ENCODE peak calls at places on chromosomes 2 and 18, in four cellular contexts. L is H1, R is HepG2, M is GM12878. S is an unnamed sample.
A peak's percentile ranks its signal among the peaks of the same experiment; 100 is the strongest.

GRCh38 chr18:48356909-48357631 is 52.1 kb downstream of the ZBTB7C start:
- DNase-seq in L (no peak), R (no peak), M (no peak), S (no peak)

GRCh38 chr2:20183373-20183772 is 41.6 kb downstream of the SDC1 start:
- DNase-seq in R (no peak), L (no peak), M (no peak), S (no peak)

GRCh38 chr18:11309172-11309571 is 159.8 kb upstream of the PIEZO2 start:
- DNase-seq in L (no peak), R (peak; percentile 38), M (no peak), S (no peak)

GRCh38 chr2:50491541-50492114 is 540.3 kb downstream of the NRXN1 start:
- DNase-seq in R (peak; percentile 16), M (no peak), L (no peak), S (peak; percentile 2)

GRCh38 chr18:26621161-26622026 is 73.0 kb upstream of the KCTD1 start:
- DNase-seq in M (no peak), R (peak; percentile 21), L (peak; percentile 84), S (no peak)

GRCh38 chr2:219661955-219662395 is 34.5 kb downstream of the SLC4A3 start:
- DNase-seq in M (no peak), R (no peak), L (no peak), S (no peak)

GRCh38 chr2:191857406-191857805 is 10.5 kb upstream of the CAVIN2 start:
- DNase-seq in M (no peak), R (no peak), L (no peak), S (no peak)

GRCh38 chr2:42769583-42770287 is 5.8 kb upstream of the OXER1 start:
- DNase-seq in R (no peak), M (no peak), L (peak; percentile 43), S (no peak)

GRCh38 chr2:28408764-28409599 is 16.3 kb downstream of the FOSL2 start:
- DNase-seq in R (no peak), L (no peak), M (no peak), S (no peak)

GRCh38 chr2:223944166-223944703 is 900 bp downstream of the WDFY1 start:
- DNase-seq in R (peak; percentile 51), L (peak; percentile 82), M (no peak), S (peak; percentile 32)

GRCh38 chr2:239607795-239608171 is 207.0 kb upstream of the HDAC4 start:
- DNase-seq in R (no peak), M (no peak), L (no peak), S (no peak)

GRCh38 chr2:234686088-234686890 is 189.4 kb upstream of the ARL4C start:
- DNase-seq in R (peak; percentile 50), L (peak; percentile 58), M (no peak), S (peak; percentile 91)

GRCh38 chr2:15865923-15866322 is 74.4 kb upstream of the MYCN start:
- DNase-seq in R (no peak), L (no peak), M (no peak), S (no peak)

GRCh38 chr2:117982376-117983033 is 31.4 kb downstream of the CCDC93 start:
- DNase-seq in M (no peak), L (peak; percentile 48), R (peak; percentile 15), S (no peak)

GRCh38 chr2:124973396-124973795 is 948.3 kb downstream of the CNTNAP5 start:
- DNase-seq in L (no peak), M (no peak), R (no peak), S (no peak)

GRCh38 chr2:10544252-10544651 is 96.1 kb upstream of the ODC1 start:
- DNase-seq in M (no peak), R (no peak), L (no peak), S (no peak)

GRCh38 chr2:98012561-98012979 is 16.8 kb upstream of the TMEM131 start:
- DNase-seq in L (no peak), M (peak; percentile 88), R (no peak), S (no peak)

GRCh38 chr2:98014379-98014778 is 18.6 kb upstream of the TMEM131 start:
- DNase-seq in R (no peak), L (no peak), M (no peak), S (no peak)

GRCh38 chr2:98009887-98010760 is 14.4 kb upstream of the TMEM131 start:
- DNase-seq in R (no peak), L (no peak), M (no peak), S (no peak)

GRCh38 chr2:98015681-98016080 is 19.9 kb upstream of the TMEM131 start:
- DNase-seq in L (no peak), R (no peak), M (no peak), S (no peak)

GRCh38 chr2:98013407-98014042 is 17.8 kb upstream of the TMEM131 start:
- DNase-seq in L (no peak), R (peak; percentile 71), M (no peak), S (no peak)
- TF ChIP-seq SUZ12 in L (no peak), R (no peak), M (no peak), S (no peak)

GRCh38 chr2:232976666-232977437 is 36.2 kb downstream of the NGEF start:
- DNase-seq in L (no peak), M (no peak), R (no peak), S (no peak)
- H3K4me1 ChIP-seq in L (peaks cover 3% of the 10 kb centered on the region), M (no peaks in the 10 kb centered on the region), R (no peaks in the 10 kb centered on the region), S (peaks cover 11% of the 10 kb centered on the region)

GRCh38 chr2:593354-594026 is 83.7 kb downstream of the TMEM18 start:
- DNase-seq in R (no peak), L (no peak), M (no peak), S (no peak)

GRCh38 chr2:594297-594949 is 82.8 kb downstream of the TMEM18 start:
- DNase-seq in M (no peak), L (no peak), R (no peak), S (no peak)

GRCh38 chr2:595141-595805 is 81.9 kb downstream of the TMEM18 start:
- DNase-seq in R (no peak), L (no peak), M (no peak), S (no peak)

GRCh38 chr2:598043-598802 is 79.0 kb downstream of the TMEM18 start:
- DNase-seq in M (no peak), L (no peak), R (no peak), S (no peak)

GRCh38 chr2:595831-596592 is 81.2 kb downstream of the TMEM18 start:
- DNase-seq in M (no peak), L (no peak), R (no peak), S (no peak)
- TF ChIP-seq SUZ12 in M (no peak), L (no peak), R (no peak), S (no peak)

GRCh38 chr2:218513676-218514075 is 54.5 kb downstream of the USP37 start:
- DNase-seq in M (no peak), R (no peak), L (no peak), S (no peak)

GRCh38 chr2:218516614-218517013 is 51.5 kb downstream of the USP37 start:
- DNase-seq in R (peak; percentile 36), M (no peak), L (no peak), S (peak; percentile 6)

GRCh38 chr2:218523651-218524050 is 44.5 kb downstream of the USP37 start:
- DNase-seq in R (no peak), M (no peak), L (no peak), S (no peak)

GRCh38 chr2:218517434-218518206 is 50.5 kb downstream of the USP37 start:
- DNase-seq in M (peak; percentile 37), R (no peak), L (no peak), S (no peak)

DNA sequence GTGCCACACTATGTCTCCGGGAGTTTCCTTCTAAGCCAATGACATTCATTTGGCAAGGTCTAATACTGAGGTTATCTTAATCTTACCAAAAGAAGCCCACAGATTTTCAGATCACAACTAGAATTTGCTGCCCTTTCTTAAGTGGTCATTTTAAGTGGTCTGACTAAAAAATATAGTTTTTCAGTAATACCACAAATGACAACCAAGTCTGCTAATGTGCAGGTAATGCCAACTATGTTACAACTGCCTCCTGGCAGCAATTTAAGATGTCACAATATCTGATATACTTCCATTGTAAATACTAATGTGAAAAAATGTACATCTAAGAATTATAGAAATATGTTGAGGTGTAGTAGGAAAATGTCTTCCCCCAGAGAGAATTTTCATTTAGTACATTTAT is 49.3 kb downstream of the USP37 start:
- DNase-seq in M (no peak), R (no peak), L (no peak), S (no peak)
- H3K4me1 ChIP-seq in M (peaks cover 31% of the 10 kb centered on the region), R (no peaks in the 10 kb centered on the region), L (no peaks in the 10 kb centered on the region), S (no peaks in the 10 kb centered on the region)

DNA sequence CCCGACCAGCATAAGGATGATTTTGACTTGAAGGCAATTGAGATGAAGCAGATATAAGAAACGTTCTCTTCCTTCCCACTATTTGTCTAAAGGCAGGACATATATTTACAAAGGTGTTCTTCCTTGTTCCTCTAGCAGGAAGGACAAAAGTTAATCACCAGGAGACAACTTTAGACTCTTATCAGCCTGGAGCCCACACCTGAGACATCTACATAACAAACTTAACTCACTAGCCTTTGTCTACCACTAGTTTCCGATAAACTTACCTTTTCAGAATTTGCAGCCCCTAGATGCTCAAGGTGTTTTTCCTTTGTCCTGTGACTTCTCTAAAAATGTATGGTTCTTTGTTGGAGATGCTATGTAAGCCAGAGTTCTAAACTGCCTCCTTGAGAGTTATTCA is 1047.8 kb upstream of the NXPH2 start:
- DNase-seq in R (no peak), M (no peak), L (no peak), S (no peak)
- TF ChIP-seq SUZ12 in R (no peak), M (no peak), L (no peak), S (no peak)

DNA sequence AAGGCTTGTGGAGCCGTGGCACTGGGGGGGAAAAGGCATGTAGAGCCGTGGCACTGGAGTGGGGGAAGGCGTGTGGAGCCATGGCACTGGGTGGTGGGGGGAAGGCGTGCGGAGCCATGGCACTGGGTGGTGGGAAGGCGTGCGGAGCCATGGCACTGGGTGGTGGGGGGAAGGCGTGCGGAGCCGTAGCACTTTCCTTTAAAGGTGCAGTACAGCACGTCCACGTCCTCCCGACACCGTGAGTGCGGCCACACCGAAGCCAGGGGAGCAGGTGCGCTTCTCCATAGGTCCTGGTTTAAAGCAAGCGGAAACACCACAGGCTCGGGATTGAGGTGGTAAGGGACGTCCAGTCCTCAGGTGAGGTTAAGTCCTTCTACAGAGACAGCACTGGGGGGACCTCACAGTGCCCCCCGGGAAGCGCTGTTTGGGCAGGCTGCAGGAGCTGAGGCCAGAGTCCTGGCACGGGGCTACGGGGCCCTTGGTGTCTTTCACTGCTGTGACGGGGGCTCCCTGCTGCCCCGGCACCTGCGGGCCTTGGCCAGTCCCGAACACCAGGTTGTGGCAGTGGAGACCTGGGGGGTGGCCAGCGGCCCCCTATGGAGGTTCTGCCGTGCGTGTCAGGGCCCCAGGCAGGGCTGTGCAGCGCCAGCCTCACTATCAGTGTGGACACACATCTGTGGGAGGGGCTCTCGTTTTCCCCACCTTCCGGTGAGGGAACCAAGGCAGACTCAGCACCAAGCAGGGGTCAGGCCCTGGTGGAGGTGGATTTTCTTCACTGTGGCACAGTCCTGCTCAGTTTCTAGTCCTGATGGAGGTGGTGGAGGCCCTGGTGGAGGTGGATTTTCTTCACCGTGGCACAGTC is 92.9 kb upstream of the CTDP1 start:
- DNase-seq in L (no peak), R (no peak), M (no peak), S (no peak)
- H3K4me1 ChIP-seq in L (peaks cover 10% of the 10 kb centered on the region), R (peaks cover 43% of the 10 kb centered on the region), M (no peaks in the 10 kb centered on the region), S (peaks cover 19% of the 10 kb centered on the region)

DNA sequence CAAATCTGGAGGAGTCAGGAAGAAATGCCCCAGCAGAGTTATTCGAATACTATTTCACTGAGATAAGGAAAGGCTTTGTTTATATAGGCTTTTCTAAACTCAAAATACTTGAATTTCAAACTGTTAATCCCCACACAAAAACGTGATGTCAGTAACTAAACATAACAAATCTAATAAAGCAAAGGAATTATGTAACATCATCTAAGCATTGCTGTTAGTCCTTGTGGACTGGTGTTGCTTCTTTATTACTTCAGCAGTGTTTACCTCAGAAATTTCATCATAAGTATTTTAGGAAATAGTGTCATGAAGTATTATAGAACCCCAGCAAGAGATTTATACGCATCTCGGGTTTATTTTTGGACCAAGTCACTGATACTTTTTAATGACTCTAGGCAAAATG is 19.7 kb upstream of the SANBR start:
- DNase-seq in R (no peak), M (no peak), L (no peak), S (no peak)
- TF ChIP-seq SUZ12 in R (no peak), M (no peak), L (no peak), S (no peak)

GRCh38 chr2:160394153-160394552 is 99.5 kb downstream of the RBMS1 start:
- DNase-seq in L (no peak), M (peak; percentile 26), R (no peak), S (no peak)
- H3K4me1 ChIP-seq in L (peaks cover 10% of the 10 kb centered on the region), M (no peaks in the 10 kb centered on the region), R (no peaks in the 10 kb centered on the region), S (peaks cover 5% of the 10 kb centered on the region)